ENCODE peak calls at places on chromosome 5, in four cellular contexts. One of them, this sample, is unnamed.

GRCh38 chr5:13745508-13745907 is 199.0 kb downstream of the DNAH5 start:
- DNase-seq in T-helper 1 cell: no peak
- DNase-seq in mucosa of gallbladder: no peak
- DNase-seq in ELF-1: no peak
- DNase-seq in this sample: no peak

GRCh38 chr5:77003246-77003645 is 27.0 kb upstream of the AGGF1 start:
- DNase-seq in T-helper 1 cell: no peak
- DNase-seq in mucosa of gallbladder: no peak
- DNase-seq in ELF-1: no peak
- DNase-seq in this sample: no peak

GRCh38 chr5:96968074-96968473 is 32.2 kb downstream of the LNPEP start:
- DNase-seq in T-helper 1 cell: no peak
- DNase-seq in mucosa of gallbladder: no peak
- DNase-seq in ELF-1: no peak
- DNase-seq in this sample: no peak

GRCh38 chr5:84779206-84779605 is 394.5 kb upstream of the EDIL3 start:
- DNase-seq in T-helper 1 cell: no peak
- DNase-seq in mucosa of gallbladder: no peak
- DNase-seq in ELF-1: no peak
- DNase-seq in this sample: no peak

GRCh38 chr5:23284656-23285055 is 222.8 kb upstream of the PRDM9 start:
- DNase-seq in T-helper 1 cell: no peak
- DNase-seq in mucosa of gallbladder: no peak
- DNase-seq in ELF-1: no peak
- DNase-seq in this sample: no peak

GRCh38 chr5:10595678-10596309 is 31.9 kb downstream of the ANKRD33B start:
- DNase-seq in T-helper 1 cell: no peak
- DNase-seq in mucosa of gallbladder: no peak
- DNase-seq in ELF-1: no peak
- DNase-seq in this sample: peak

GRCh38 chr5:84274585-84275468 is 109.9 kb downstream of the EDIL3 start:
- DNase-seq in T-helper 1 cell: no peak
- DNase-seq in mucosa of gallbladder: no peak
- DNase-seq in ELF-1: no peak
- DNase-seq in this sample: no peak

GRCh38 chr5:149640350-149640999 is 59.2 kb downstream of the ARHGEF37 start:
- DNase-seq in T-helper 1 cell: no peak
- DNase-seq in mucosa of gallbladder: no peak
- DNase-seq in ELF-1: no peak
- DNase-seq in this sample: no peak

This sample was measured in activated CD4-positive, alpha-beta T cell treated with anti-CD3 and anti-CD28 coated beads, Interleukin-2, amount 50 U/mL, for 4 hours.